ENCODE peak calls at places on chromosomes 7 and 10, in ten cellular contexts. F is adrenal gland, Z is HFF-Myc, X is NCI-H1092, O is LNCaP clone FGC, B is ecto neural progenitor cell, R is posterior vena cava, P is neural crest cell, K is posterior cingulate gyrus, D is fibroblast of mammary gland. U is an unnamed sample.

GRCh38 chr7:101633516-101633915 is 4.4 kb upstream of the MYL10 start:
- DNase-seq in O (no peak), X (no peak), B (no peak), F (peak; percentile 69), K (no peak), Z (no peak), P (no peak), D (no peak), R (no peak), U (peak; percentile 91)

GRCh38 chr7:98097042-98097645 is 9.5 kb upstream of the LMTK2 start:
- DNase-seq in Z (no peak), O (no peak), K (no peak), P (no peak), R (no peak), B (no peak), D (no peak), X (no peak), F (no peak), U (no peak)

GRCh38 chr10:117318909-117319308 is 56.3 kb downstream of the PDZD8 start:
- DNase-seq in Z (no peak), X (no peak), P (no peak), R (no peak), F (no peak), B (no peak), K (no peak), D (peak; percentile 22), O (peak; percentile 43), U (no peak)

GRCh38 chr10:47136866-47137265 is 163.1 kb upstream of the GDF10 start:
- DNase-seq in B (no peak), K (no peak), F (no peak), O (no peak), R (no peak), P (no peak), D (no peak), Z (no peak), X (no peak), U (peak; percentile 7)

GRCh38 chr10:5376450-5376849 is 11.7 kb downstream of the UCN3 start:
- DNase-seq in F (no peak), P (no peak), K (no peak), R (no peak), X (no peak), B (no peak), O (no peak), D (no peak), Z (no peak), U (no peak)

GRCh38 chr7:23477170-23477525 is 6.9 kb upstream of the IGF2BP3 start:
- DNase-seq in R (no peak), O (no peak), D (no peak), Z (no peak), X (no peak), P (no peak), F (no peak), K (no peak), B (no peak), U (no peak)

GRCh38 chr10:109259293-109259692 is 664.0 kb downstream of the XPNPEP1 start:
- DNase-seq in F (no peak), Z (peak; percentile 27), X (no peak), D (peak; percentile 44), O (no peak), P (no peak), R (no peak), K (no peak), B (no peak), U (no peak)

GRCh38 chr7:22350466-22351328 is 6.3 kb downstream of the RAPGEF5 start:
- DNase-seq in X (no peak), P (no peak), B (no peak), Z (no peak), O (peak; percentile 95), R (no peak), K (no peak), D (no peak), F (peak; percentile 83), U (no peak)

GRCh38 chr7:41709621-41710020 is 6.7 kb upstream of the INHBA start:
- DNase-seq in O (no peak), P (no peak), B (no peak), Z (no peak), F (no peak), R (no peak), K (no peak), X (no peak), D (peak; percentile 97), U (no peak)

GRCh38 chr10:48800283-48800675 is 115.6 kb downstream of the WDFY4 start:
- DNase-seq in O (no peak), F (peak; percentile 49), X (no peak), P (no peak), D (no peak), Z (no peak), B (no peak), K (no peak), R (no peak), U (no peak)

GRCh38 chr7:105480931-105481330 is 41.1 kb downstream of the PUS7 start:
- DNase-seq in X (no peak), B (no peak), O (no peak), D (no peak), Z (no peak), P (no peak), F (no peak), R (no peak), K (no peak), U (no peak)

GRCh38 chr7:134613623-134614347 is 32.9 kb upstream of the BPGM start:
- DNase-seq in B (no peak), X (no peak), P (no peak), D (peak; percentile 99), F (peak; percentile 33), Z (peak; percentile 60), R (no peak), O (no peak), K (no peak), U (no peak)

GRCh38 chr10:125120046-125120710 is 40.2 kb downstream of the CTBP2 start:
- DNase-seq in F (no peak), R (no peak), Z (no peak), D (peak; percentile 70), O (no peak), B (no peak), K (no peak), P (no peak), X (no peak), U (peak; percentile 63)

GRCh38 chr7:73978681-73979563 is 49.1 kb upstream of the ELN start:
- DNase-seq in F (peak; percentile 8), R (peak; percentile 76), D (peak; percentile 86), Z (no peak), X (peak; percentile 7), P (no peak), O (peak; percentile 27), B (no peak), K (peak; percentile 78), U (no peak)

GRCh38 chr10:89946106-89946505 is 244.7 kb downstream of the KIF20B start:
- DNase-seq in Z (no peak), D (peak; percentile 9), F (no peak), B (no peak), X (no peak), K (no peak), P (no peak), O (no peak), R (no peak), U (no peak)

GRCh38 chr10:13195016-13195415 is 33.7 kb downstream of the MCM10 start:
- DNase-seq in X (no peak), B (no peak), D (peak; percentile 38), O (no peak), P (no peak), K (no peak), F (no peak), Z (no peak), R (no peak), U (no peak)

GRCh38 chr10:35387768-35388167 is 51.5 kb downstream of the CCNY start:
- DNase-seq in Z (no peak), K (no peak), D (peak; percentile 79), X (no peak), R (no peak), B (no peak), F (no peak), O (peak; percentile 43), P (no peak), U (no peak)

GRCh38 chr10:34702093-34702952 is 112.8 kb downstream of the PARD3 start:
- DNase-seq in F (no peak), K (no peak), Z (no peak), B (no peak), R (no peak), X (no peak), O (no peak), D (no peak), P (no peak), U (no peak)

GRCh38 chr10:103433858-103434257 is 18.3 kb downstream of the CALHM2 start:
- DNase-seq in B (no peak), X (no peak), K (no peak), Z (no peak), D (peak; percentile 82), P (no peak), F (peak; percentile 82), O (no peak), R (peak; percentile 89), U (no peak)

GRCh38 chr10:89001428-89002072 is 11.0 kb downstream of the FAS start:
- DNase-seq in K (no peak), F (no peak), D (no peak), P (no peak), R (no peak), B (peak; percentile 63), O (no peak), X (no peak), Z (no peak), U (no peak)

GRCh38 chr10:4661572-4662255 is 164.3 kb upstream of the AKR1E2 start:
- DNase-seq in O (peak; percentile 70), P (no peak), K (no peak), B (no peak), X (no peak), R (peak; percentile 86), D (peak; percentile 75), Z (no peak), F (no peak), U (no peak)

GRCh38 chr10:77179015-77179695 is 458.5 kb downstream of the KCNMA1 start:
- DNase-seq in D (peak; percentile 95), O (peak; percentile 65), B (no peak), K (peak; percentile 89), Z (peak; percentile 76), R (no peak), X (no peak), F (peak; percentile 66), P (no peak), U (no peak)

GRCh38 chr10:3406556-3406955 is 234.0 kb upstream of the PITRM1 start:
- DNase-seq in O (no peak), D (no peak), P (no peak), K (peak; percentile 91), B (no peak), F (no peak), R (no peak), Z (no peak), X (no peak), U (no peak)

GRCh38 chr10:113754125-113754524 is 2.6 kb downstream of the PLEKHS1 start:
- DNase-seq in Z (no peak), P (no peak), D (no peak), O (no peak), F (no peak), X (no peak), B (no peak), K (no peak), R (no peak), U (no peak)

GRCh38 chr10:63539377-63539776 is 18.2 kb downstream of the REEP3 start:
- DNase-seq in D (no peak), R (no peak), O (no peak), P (no peak), F (no peak), K (no peak), B (no peak), X (no peak), Z (no peak), U (no peak)